ENCODE peak calls at places on chromosome 18, in four cellular contexts. W, T, X and L are unnamed samples.

GRCh38 chr18:3411854-3412268 is 38.1 kb upstream of the TGIF1 start:
- DNase-seq in X (no peak), W (peak), T (peak), L (peak)

GRCh38 chr18:31990823-31991222 is 27.8 kb upstream of the RNF125 start:
- DNase-seq in W (no peak), T (no peak), X (no peak), L (no peak)

GRCh38 chr18:61531182-61531581 is 198.0 kb downstream of the CDH20 start:
- DNase-seq in X (no peak), W (no peak), T (no peak), L (no peak)

GRCh38 chr18:13161276-13161899 is 57.2 kb upstream of the LDLRAD4 start:
- DNase-seq in W (no peak), X (no peak), T (no peak), L (no peak)

GRCh38 chr18:6589979-6590725 is 139.4 kb upstream of the ARHGAP28 start:
- DNase-seq in T (no peak), W (no peak), X (no peak), L (no peak)

GRCh38 chr18:3973191-3973590 is 481.9 kb downstream of the DLGAP1 start:
- DNase-seq in T (no peak), W (no peak), X (no peak), L (no peak)

GRCh38 chr18:69102959-69103358 is 297.7 kb upstream of the DOK6 start:
- DNase-seq in W (no peak), T (no peak), X (no peak), L (no peak)

GRCh38 chr18:58785171-58785805 is 79.4 kb upstream of the ZNF532 start:
- DNase-seq in T (peak), W (no peak), X (peak), L (no peak)

GRCh38 chr18:76708036-76708726 is 114.2 kb upstream of the ZNF236 start:
- DNase-seq in W (no peak), T (no peak), X (no peak), L (no peak)

GRCh38 chr18:57889841-57890240 is 86.7 kb upstream of the ATP8B1 start:
- DNase-seq in T (no peak), X (no peak), W (no peak), L (no peak)

GRCh38 chr18:35494281-35494825 is 3.4 kb downstream of the INO80C start:
- DNase-seq in X (no peak), W (no peak), T (no peak), L (no peak)

GRCh38 chr18:74623047-74623816 is 25.6 kb downstream of the ZNF407 start:
- DNase-seq in X (no peak), T (no peak), W (peak), L (no peak)

GRCh38 chr18:37721544-37722302 is 156.1 kb upstream of the CELF4 start:
- DNase-seq in W (no peak), T (no peak), X (no peak), L (no peak)

GRCh38 chr18:38459086-38459485 is 893.5 kb upstream of the CELF4 start:
- DNase-seq in T (no peak), W (no peak), X (no peak), L (no peak)

GRCh38 chr18:59063300-59063895 is 76.3 kb upstream of the SEC11C start:
- DNase-seq in X (no peak), W (no peak), T (no peak), L (no peak)

GRCh38 chr18:11498821-11499220 is 110.6 kb upstream of the SLC35G4 start:
- DNase-seq in T (no peak), W (no peak), X (no peak), L (no peak)

GRCh38 chr18:26971327-26971918 is 105.9 kb upstream of the AQP4 start:
- DNase-seq in W (no peak), X (no peak), T (no peak), L (no peak)

GRCh38 chr18:79496978-79497637 is 101.4 kb downstream of the NFATC1 start:
- DNase-seq in T (no peak), X (no peak), W (no peak), L (no peak)

GRCh38 chr18:46402396-46402795 is 254.6 kb downstream of the LOXHD1 start:
- DNase-seq in X (no peak), W (no peak), T (no peak), L (no peak)

GRCh38 chr18:12552884-12553242 is 105.0 kb downstream of the SPIRE1 start:
- DNase-seq in T (no peak), X (no peak), W (no peak), L (no peak)